ENCODE peak calls at places on chromosomes 16 and 17, in nine cellular contexts. P is endothelial cell of umbilical vein, O is K562, L is transverse colon, F is sigmoid colon, W is esophagus muscularis mucosa, X is SK-N-SH, K is HepG2, H is prostate gland. C is an unnamed sample.

GRCh38 chr17:31216053-31216751 is 80.8 kb downstream of the OMG start:
- DNase-seq in P (peak; percentile 68), O (no peak), L (no peak), F (no peak), W (no peak), X (peak; percentile 18), K (peak; percentile 12), H (no peak), C (no peak)

GRCh38 chr16:10992797-10993196 is 48.4 kb downstream of the CLEC16A start:
- DNase-seq in P (peak; percentile 21), O (peak; percentile 76), L (peak; percentile 25), F (no peak), W (no peak), X (no peak), K (no peak), H (no peak), C (no peak)

GRCh38 chr17:73792994-73793393 is 148.7 kb upstream of the SDK2 start:
- DNase-seq in P (no peak), O (no peak), L (no peak), F (no peak), W (no peak), X (no peak), K (no peak), H (no peak), C (no peak)

GRCh38 chr17:4520881-4521600 is 22.4 kb downstream of the SPNS2 start:
- DNase-seq in P (peak; percentile 54), O (no peak), L (peak; percentile 36), F (no peak), W (no peak), X (no peak), K (no peak), H (peak; percentile 33), C (no peak)

GRCh38 chr16:88941933-88942909 is 34.8 kb downstream of the CBFA2T3 start:
- DNase-seq in P (no peak), O (no peak), L (peak; percentile 69), F (no peak), W (no peak), X (peak; percentile 95), K (no peak), H (no peak), C (peak; percentile 52)

GRCh38 chr16:70774261-70774660 is 26.7 kb downstream of the VAC14 start:
- DNase-seq in P (no peak), O (no peak), L (no peak), F (no peak), W (no peak), X (no peak), K (no peak), H (no peak), C (no peak)

GRCh38 chr16:68658974-68659360 is 13.9 kb downstream of the CDH3 start:
- DNase-seq in P (no peak), O (no peak), L (no peak), F (no peak), W (no peak), X (no peak), K (no peak), H (no peak), C (no peak)

GRCh38 chr17:63531022-63531965 is 8.1 kb downstream of the KCNH6 start:
- DNase-seq in P (no peak), O (no peak), L (no peak), F (no peak), W (no peak), X (no peak), K (peak; percentile 89), H (no peak), C (no peak)

GRCh38 chr16:1542166-1542500 is 8.7 kb downstream of the TMEM204 start:
- DNase-seq in P (no peak), O (no peak), L (no peak), F (no peak), W (no peak), X (no peak), K (no peak), H (no peak), C (no peak)

GRCh38 chr17:72158895-72159885 is 38.4 kb downstream of the SOX9 start:
- DNase-seq in P (no peak), O (no peak), L (no peak), F (no peak), W (no peak), X (no peak), K (peak; percentile 23), H (no peak), C (no peak)

GRCh38 chr16:50548659-50549560 is 714 bp downstream of the NKD1 start:
- DNase-seq in P (peak; percentile 10), O (no peak), L (no peak), F (peak; percentile 72), W (no peak), X (peak; percentile 74), K (no peak), H (no peak), C (no peak)
- H3K27ac ChIP-seq in P (no peak overlapping the region), O (no peak overlapping the region), L (peak overlapping the region; percentile 76), F (peak overlapping the region; percentile 74), W (peak overlapping the region; percentile 84), X (no peak overlapping the region), K (peak overlapping the region; percentile 74), H (peak overlapping the region; percentile 41), C (peak overlapping the region; percentile 85)

GRCh38 chr16:49836668-49837067 is 19.2 kb downstream of the ZNF423 start:
- DNase-seq in P (no peak), O (no peak), L (no peak), F (no peak), W (no peak), X (no peak), K (no peak), H (no peak), C (no peak)
- H3K4me1 ChIP-seq in P (peaks cover 2% of the 10 kb centered on the region), O (no peaks in the 10 kb centered on the region), L (peaks cover 45% of the 10 kb centered on the region), F (no peaks in the 10 kb centered on the region), W (peaks cover 84% of the 10 kb centered on the region), X (no peaks in the 10 kb centered on the region), K (no peaks in the 10 kb centered on the region), H (peaks cover 6% of the 10 kb centered on the region), C (peaks cover 48% of the 10 kb centered on the region)

DNA sequence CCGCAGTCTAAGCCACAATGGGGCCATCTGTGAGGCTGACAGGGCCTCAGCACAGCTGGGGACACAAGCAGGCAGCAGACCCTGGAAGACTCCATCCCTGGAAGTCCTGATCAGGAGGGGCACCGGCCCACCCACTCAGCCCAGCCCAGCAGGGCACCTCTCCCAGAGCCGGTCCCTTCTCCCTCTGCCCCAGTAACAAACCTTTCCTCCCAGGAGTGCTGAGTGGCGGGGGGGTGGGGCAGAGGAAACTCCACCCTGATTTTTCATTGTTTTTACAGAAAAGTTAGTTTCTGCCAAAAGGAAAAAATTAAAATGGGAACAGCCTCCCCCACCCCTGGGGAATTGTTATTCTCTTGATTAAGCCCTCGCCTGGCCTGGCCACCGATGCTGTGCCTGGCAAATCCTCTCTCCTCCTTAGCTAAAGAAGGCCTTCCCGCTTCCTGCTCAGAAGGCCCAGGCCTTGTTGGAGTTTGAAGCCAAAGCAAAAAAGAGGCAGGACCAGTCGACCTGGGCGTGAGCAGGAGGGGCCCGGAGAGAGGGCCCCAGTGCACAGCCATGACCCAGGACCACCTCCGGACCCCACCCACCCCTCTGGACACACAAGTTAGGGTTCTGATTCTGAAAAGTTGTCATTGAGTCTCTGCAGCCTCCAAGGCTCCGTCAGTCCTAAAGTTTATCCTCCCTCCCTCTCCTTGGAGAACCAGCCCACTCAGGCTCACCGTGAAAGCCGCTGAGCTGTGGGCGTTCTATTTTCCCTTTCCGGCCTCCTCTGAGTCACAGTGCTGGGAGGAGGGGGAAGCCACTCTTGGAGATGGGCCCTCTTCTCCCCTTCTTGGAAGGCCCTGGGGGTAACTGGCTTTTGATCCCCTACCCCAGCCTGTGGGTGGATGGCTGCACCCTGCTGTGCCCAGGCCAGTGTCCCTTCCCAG is 128.4 kb upstream of the TNRC6C start:
- DNase-seq in P (peak; percentile 77), O (peak; percentile 50), L (no peak), F (peak; percentile 82), W (no peak), X (peak; percentile 47), K (no peak), H (no peak), C (no peak)
- TF ChIP-seq POLR2AphosphoS5 in P (peak; percentile 50), O (no peak), L (no peak), F (peak; percentile 17), W (peak; percentile 13), X (no peak), K (no peak), H (no peak), C (no peak)

GRCh38 chr17:67517335-67517734 is 140.3 kb downstream of the PITPNC1 start:
- DNase-seq in P (no peak), O (no peak), L (no peak), F (no peak), W (no peak), X (no peak), K (no peak), H (no peak), C (no peak)

GRCh38 chr17:67518881-67519280 is 141.8 kb downstream of the PITPNC1 start:
- DNase-seq in P (no peak), O (no peak), L (no peak), F (no peak), W (no peak), X (no peak), K (no peak), H (no peak), C (no peak)

GRCh38 chr17:67514998-67515397 is 137.9 kb downstream of the PITPNC1 start:
- DNase-seq in P (no peak), O (no peak), L (no peak), F (no peak), W (no peak), X (no peak), K (no peak), H (no peak), C (no peak)

GRCh38 chr17:67519801-67520251 is 142.7 kb downstream of the PITPNC1 start:
- DNase-seq in P (no peak), O (no peak), L (no peak), F (no peak), W (no peak), X (no peak), K (no peak), H (no peak), C (no peak)

GRCh38 chr17:67515490-67516088 is 138.5 kb downstream of the PITPNC1 start:
- DNase-seq in P (no peak), O (no peak), L (no peak), F (no peak), W (no peak), X (no peak), K (no peak), H (no peak), C (no peak)
- H3K27ac ChIP-seq in P (no peak overlapping the region), O (no peak overlapping the region), L (no peak overlapping the region), F (no peak overlapping the region), W (peak overlapping the region; percentile 70), X (peak overlapping the region; percentile 3), K (no peak overlapping the region), H (no peak overlapping the region), C (no peak overlapping the region)